ENCODE peak calls at places on chromosome 19, in nine cellular contexts. R, T, L, Z, E, M, G, S and U are unnamed samples.
A peak's percentile ranks its signal among the peaks of the same experiment; 100 is the strongest.

GRCh38 chr19:51364200-51365106 is 1.7 kb downstream of the ETFB start:
- DNase-seq in R (no peak), T (no peak), L (no peak), Z (no peak), E (no peak), M (no peak), G (no peak), S (no peak), U (no peak)

GRCh38 chr19:58311345-58311744 is 6.2 kb downstream of the ERVK3-1 start:
- DNase-seq in R (no peak), T (no peak), L (no peak), Z (no peak), E (no peak), M (no peak), G (no peak), S (no peak), U (no peak)

GRCh38 chr19:8423821-8424223 is 10.7 kb downstream of the MARCHF2 start:
- DNase-seq in R (no peak), T (no peak), L (peak; percentile 71), Z (no peak), E (peak; percentile 58), M (peak; percentile 88), G (no peak), S (peak; percentile 98), U (peak; percentile 94)

GRCh38 chr19:49421878-49422202 is 1.4 kb downstream of the PTH2 start:
- DNase-seq in R (no peak), T (no peak), L (no peak), Z (no peak), E (no peak), M (no peak), G (no peak), S (no peak), U (no peak)

GRCh38 chr19:5065717-5066116 is 96.8 kb downstream of the KDM4B start:
- DNase-seq in R (no peak), T (no peak), L (no peak), Z (no peak), E (no peak), M (no peak), G (no peak), S (no peak), U (no peak)

GRCh38 chr19:10919352-10920287 is 8.8 kb downstream of the YIPF2 start:
- DNase-seq in R (no peak), T (no peak), L (no peak), Z (peak; percentile 8), E (no peak), M (no peak), G (no peak), S (no peak), U (no peak)

GRCh38 chr19:6249296-6249695 is 30.5 kb downstream of the MLLT1 start:
- DNase-seq in R (no peak), T (no peak), L (no peak), Z (no peak), E (no peak), M (no peak), G (no peak), S (no peak), U (no peak)

GRCh38 chr19:1401138-1401888 is at the start of gene GAMT:
- DNase-seq in R (no peak), T (peak; percentile 27), L (no peak), Z (no peak), E (peak; percentile 74), M (no peak), G (peak; percentile 78), S (peak; percentile 36), U (no peak)

GRCh38 chr19:5684694-5685430 is 4.0 kb downstream of the HSD11B1L start:
- DNase-seq in R (no peak), T (no peak), L (no peak), Z (no peak), E (no peak), M (no peak), G (no peak), S (no peak), U (no peak)

GRCh38 chr19:33988601-33989000 is 183.7 kb upstream of the LSM14A start:
- DNase-seq in R (no peak), T (no peak), L (no peak), Z (no peak), E (no peak), M (no peak), G (no peak), S (no peak), U (no peak)